ENCODE peak calls at places on chromosomes 16 and 17, in four cellular contexts. W, A, E and C are unnamed samples.

GRCh38 chr16:17362191-17362590 is 108.6 kb downstream of the XYLT1 start:
- DNase-seq in W (no peak), A (no peak), E (no peak), C (no peak)

GRCh38 chr17:68029512-68030215 is 5.9 kb upstream of the KPNA2 start:
- DNase-seq in E (no peak), W (no peak), A (no peak), C (no peak)

GRCh38 chr16:67082100-67082499 is 27.6 kb upstream of the PHAF1 start:
- DNase-seq in A (no peak), E (no peak), W (no peak), C (no peak)

GRCh38 chr17:10624966-10625365 is 32.1 kb downstream of the MYH3 start:
- DNase-seq in A (no peak), W (no peak), E (no peak), C (no peak)

GRCh38 chr17:36674278-36674650 is 72.9 kb downstream of the MRM1 start:
- DNase-seq in A (no peak), W (no peak), E (no peak), C (no peak)

GRCh38 chr16:66414891-66415290 is 12.2 kb upstream of the BEAN1 start:
- DNase-seq in E (no peak), W (no peak), A (peak; percentile 70), C (no peak)

GRCh38 chr17:32279933-32280716 is 14.5 kb downstream of the RHBDL3 start:
- DNase-seq in W (no peak), A (no peak), E (no peak), C (no peak)

GRCh38 chr17:58049533-58049932 is 33.7 kb upstream of the DYNLL2 start:
- DNase-seq in E (no peak), W (no peak), A (no peak), C (no peak)

GRCh38 chr16:20849587-20850390 is 43.5 kb downstream of the REXO5 start:
- DNase-seq in A (peak; percentile 61), W (peak; percentile 93), E (no peak), C (peak; percentile 84)

GRCh38 chr17:73261952-73262675 is 434 bp upstream of the CPSF4L start:
- DNase-seq in A (no peak), E (peak; percentile 86), W (no peak), C (peak; percentile 77)

GRCh38 chr16:88870608-88871348 is 4.3 kb upstream of the PABPN1L start:
- DNase-seq in W (no peak), E (no peak), A (no peak), C (no peak)

GRCh38 chr16:77833906-77834599 is 45.7 kb downstream of the VAT1L start:
- DNase-seq in W (no peak), E (no peak), A (no peak), C (peak; percentile 6)

GRCh38 chr17:59329558-59330313 is 1.7 kb upstream of the YPEL2 start:
- DNase-seq in A (peak; percentile 71), E (peak; percentile 58), W (peak; percentile 88), C (peak; percentile 45)

GRCh38 chr16:17230932-17231581 is 239.7 kb downstream of the XYLT1 start:
- DNase-seq in E (no peak), A (no peak), W (no peak), C (no peak)

GRCh38 chr16:85947511-85948509 is 48.8 kb downstream of the IRF8 start:
- DNase-seq in W (no peak), E (peak; percentile 56), A (no peak), C (peak; percentile 13)

GRCh38 chr17:6589266-6589946 is 33.1 kb upstream of the PITPNM3 start:
- DNase-seq in A (peak; percentile 71), W (no peak), E (no peak), C (no peak)

GRCh38 chr17:43979011-43979410 is 25.3 kb upstream of the PYY start:
- DNase-seq in E (no peak), W (no peak), A (no peak), C (no peak)

GRCh38 chr17:61583242-61583641 is 7.8 kb downstream of the NACA2 start:
- DNase-seq in A (peak; percentile 75), W (no peak), E (no peak), C (no peak)

GRCh38 chr16:30032083-30032819 is 1.2 kb upstream of the TLCD3B start:
- DNase-seq in E (no peak), W (peak; percentile 84), A (peak; percentile 45), C (peak; percentile 74)

GRCh38 chr17:46995841-46996571 is 17.0 kb upstream of the RPRML start:
- DNase-seq in E (no peak), W (no peak), A (peak; percentile 6), C (no peak)

GRCh38 chr16:48949636-48950035 is 332.0 kb downstream of the CBLN1 start:
- DNase-seq in W (no peak), E (no peak), A (no peak), C (no peak)

DNA sequence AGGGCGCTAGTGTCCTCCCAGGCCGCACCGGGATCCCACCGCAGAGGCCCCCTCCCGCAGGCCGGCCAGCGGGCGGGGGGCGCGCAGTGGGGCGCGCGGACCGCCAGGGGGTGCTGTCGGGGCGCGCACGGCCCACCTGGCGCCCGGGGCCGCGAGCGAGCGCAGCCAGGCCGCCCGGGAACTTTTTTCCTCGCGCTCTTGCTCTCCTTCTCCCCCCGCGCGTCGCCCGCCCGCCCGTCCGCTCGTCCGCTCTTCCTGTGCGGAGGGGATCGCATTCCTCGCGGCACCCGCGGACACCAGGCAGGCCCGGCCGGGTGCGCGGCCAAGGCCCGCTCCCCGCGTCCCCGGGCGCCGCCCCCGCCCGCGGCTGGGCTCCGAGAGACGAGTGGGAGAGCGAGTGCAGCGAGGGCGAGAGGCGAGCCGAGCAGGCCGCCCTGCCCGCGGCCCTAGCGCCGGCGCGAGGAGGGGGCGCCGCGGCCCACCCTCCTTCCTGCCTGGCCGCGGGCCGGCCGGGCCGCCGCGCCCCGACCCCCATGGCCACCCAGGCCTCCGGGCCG is at the start of gene RAI1:
- DNase-seq in W (peak; percentile 85), E (peak; percentile 86), A (peak; percentile 77), C (peak; percentile 76)
- TF ChIP-seq CTCF in W (peak; percentile 98), E (peak; percentile 66), A (peak; percentile 77), C (peak; percentile 41)

GRCh38 chr16:60077791-60078280 is 1343.7 kb upstream of the GOT2 start:
- DNase-seq in A (no peak), W (no peak), E (no peak), C (no peak)
- TF ChIP-seq CTCF in A (no peak), W (no peak), E (no peak), C (no peak)

GRCh38 chr16:2483939-2484897 is 9.3 kb downstream of the TBC1D24 start:
- DNase-seq in W (no peak), E (no peak), A (no peak), C (no peak)
- TF ChIP-seq CTCF in W (no peak), E (no peak), A (peak; percentile 20), C (no peak)

DNA sequence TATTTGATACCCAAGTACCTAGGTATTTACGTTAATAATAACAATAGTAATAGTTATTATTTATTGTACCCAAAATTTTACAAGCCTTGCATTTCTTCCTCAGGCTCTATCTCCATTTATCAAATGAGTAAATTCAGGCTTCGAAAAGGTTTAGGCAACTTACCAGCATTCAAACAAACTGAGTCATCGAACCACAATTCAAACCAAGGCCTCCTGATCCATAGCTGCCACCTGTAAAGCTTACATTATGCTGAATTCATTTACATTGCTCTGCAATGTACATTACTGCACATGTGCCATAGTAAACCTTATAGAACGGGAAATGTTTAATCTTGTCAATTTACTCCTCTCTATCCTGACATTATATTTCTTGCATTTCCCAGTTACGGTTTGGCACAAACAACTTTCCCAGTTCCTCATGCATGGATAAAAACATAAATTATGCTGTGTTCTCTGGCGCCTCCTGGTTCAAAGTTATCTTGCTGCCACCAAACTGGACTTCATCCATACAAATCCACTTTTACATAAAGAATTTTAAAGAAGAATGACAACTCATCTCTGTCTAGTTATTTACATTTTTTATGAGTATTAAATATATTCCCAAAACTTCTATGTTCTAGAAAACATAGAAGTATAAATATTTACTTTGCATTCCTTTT is 360.6 kb upstream of the SOX9 start:
- DNase-seq in E (no peak), W (no peak), A (no peak), C (no peak)
- TF ChIP-seq CTCF in E (no peak), W (no peak), A (peak; percentile 40), C (no peak)

DNA sequence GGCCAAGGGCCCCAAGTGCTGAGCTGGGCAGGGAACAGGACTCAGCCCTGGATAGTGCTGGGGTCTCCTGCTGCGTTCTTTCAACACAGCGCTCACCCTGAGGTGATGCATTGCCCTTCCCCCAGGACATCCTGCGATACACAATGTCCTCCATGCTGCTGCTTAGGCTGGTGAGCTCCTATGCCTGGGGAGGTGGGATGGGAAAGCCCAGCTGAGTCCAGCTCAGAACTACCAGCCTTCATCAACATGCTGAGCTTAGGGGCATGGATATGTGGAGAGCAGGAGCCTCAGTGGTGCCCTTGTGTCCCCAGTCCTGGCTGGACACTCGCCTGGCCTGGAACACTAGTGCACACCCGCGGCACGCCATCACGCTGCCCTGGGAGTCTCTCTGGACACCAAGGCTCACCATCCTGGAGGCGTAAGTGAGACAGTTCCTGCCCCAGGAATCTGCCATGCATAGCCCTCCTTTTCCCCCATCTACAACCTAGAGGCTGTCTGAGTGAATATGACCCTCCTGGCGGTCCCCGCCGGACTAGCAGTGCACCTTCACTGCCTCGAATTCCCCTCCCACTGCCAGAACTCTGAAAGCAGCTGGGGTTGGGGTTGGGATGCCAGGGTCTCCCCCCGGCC is 710 bp downstream of the ZACN start:
- DNase-seq in E (peak; percentile 40), A (no peak), W (no peak), C (peak; percentile 28)
- TF ChIP-seq CTCF in E (no peak), A (no peak), W (no peak), C (no peak)

DNA sequence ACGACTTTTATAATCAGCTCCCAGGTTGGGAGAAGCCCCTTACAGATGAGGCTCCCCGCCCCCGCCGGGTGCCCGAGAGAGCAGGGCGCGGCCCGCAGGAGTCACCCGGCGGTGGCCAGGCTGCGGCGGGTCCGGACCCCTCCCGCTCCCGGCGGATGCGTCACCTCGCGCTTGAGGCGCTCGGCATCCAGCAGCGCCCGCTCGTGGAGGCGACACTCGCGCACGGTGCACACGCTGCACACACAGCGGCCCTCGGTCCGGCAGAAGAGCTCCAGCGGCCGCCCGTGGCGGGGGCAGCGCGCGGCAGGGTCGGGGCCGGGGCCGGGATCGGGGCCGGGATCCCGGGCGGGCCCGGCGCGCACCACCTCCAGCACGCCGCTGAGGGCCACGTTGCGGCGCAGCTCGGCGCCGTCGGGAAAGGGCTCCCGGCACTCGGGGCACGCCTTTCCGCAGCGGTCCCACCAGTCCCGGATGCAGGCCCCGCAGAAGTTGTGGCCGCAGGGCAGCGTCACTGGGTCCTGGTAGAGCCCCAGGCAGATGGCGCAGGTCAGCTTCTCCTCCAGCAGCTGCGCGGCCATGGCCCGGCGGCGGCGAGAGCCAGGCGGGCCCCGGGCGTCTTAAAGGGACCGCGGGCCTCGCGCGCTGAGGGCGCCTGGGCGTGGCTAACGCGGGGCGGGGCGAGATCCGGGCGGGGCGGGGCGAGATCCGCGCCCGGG is at the start of gene TRIM65:
- DNase-seq in W (peak; percentile 93), A (peak; percentile 72), E (peak; percentile 91), C (peak; percentile 74)
- TF ChIP-seq CTCF in W (peak; percentile 30), A (peak; percentile 65), E (peak; percentile 26), C (no peak)